ENCODE peak calls at places on chromosomes 5 and 9, in four cellular contexts. M, J, S and N are unnamed samples.

GRCh38 chr5:78633710-78634109 is 14.9 kb downstream of the LHFPL2 start:
- DNase-seq in M (no peak), S (no peak), J (no peak), N (no peak)

GRCh38 chr5:128579669-128580068 is 41.6 kb upstream of the FBN2 start:
- DNase-seq in J (no peak), M (no peak), S (no peak), N (no peak)

GRCh38 chr9:109342878-109343277 is 22.0 kb upstream of the EPB41L4B start:
- DNase-seq in M (no peak), S (no peak), J (no peak), N (no peak)

GRCh38 chr5:149930060-149930753 is 14.4 kb downstream of the PDE6A start:
- DNase-seq in S (no peak), M (no peak), J (no peak), N (no peak)

GRCh38 chr9:84261082-84261746 is 79.3 kb downstream of the SLC28A3 start:
- DNase-seq in M (peak; percentile 50), J (peak; percentile 40), S (peak; percentile 64), N (peak; percentile 93)

GRCh38 chr5:32278403-32278802 is 34.3 kb downstream of the MTMR12 start:
- DNase-seq in J (no peak), S (no peak), M (no peak), N (no peak)

GRCh38 chr5:76386360-76386759 is 16.7 kb upstream of the IQGAP2 start:
- DNase-seq in M (no peak), S (no peak), J (no peak), N (no peak)

GRCh38 chr5:159286420-159287035 is 23.4 kb downstream of the UBLCP1 start:
- DNase-seq in S (no peak), J (no peak), M (peak; percentile 5), N (peak; percentile 64)

GRCh38 chr5:173291722-173292658 is 36.2 kb downstream of the STC2 start:
- DNase-seq in S (no peak), M (no peak), J (peak; percentile 37), N (peak; percentile 59)

GRCh38 chr5:83776437-83777031 is 55.9 kb upstream of the HAPLN1 start:
- DNase-seq in J (no peak), S (no peak), M (no peak), N (no peak)

GRCh38 chr5:168020522-168021294 is 270.7 kb upstream of the WWC1 start:
- DNase-seq in J (no peak), M (no peak), S (no peak), N (no peak)

GRCh38 chr5:173792781-173793547 is 95.2 kb upstream of the CPEB4 start:
- DNase-seq in S (no peak), M (peak; percentile 19), J (no peak), N (no peak)

GRCh38 chr5:100131161-100131560 is 404.0 kb upstream of the FAM174A start:
- DNase-seq in M (no peak), S (no peak), J (no peak), N (no peak)

GRCh38 chr9:132485454-132485853 is 75.4 kb downstream of the CFAP77 start:
- DNase-seq in S (no peak), M (no peak), J (no peak), N (no peak)

GRCh38 chr5:443239-444151 is 519 bp downstream of the EXOC3 start:
- DNase-seq in S (peak; percentile 84), J (no peak), M (no peak), N (no peak)

GRCh38 chr5:159402328-159402727 is 72.0 kb upstream of the IL12B start:
- DNase-seq in J (no peak), S (no peak), M (no peak), N (no peak)

GRCh38 chr9:69916950-69917349 is 96.3 kb downstream of the CFAP95 start:
- DNase-seq in S (no peak), J (no peak), M (no peak), N (no peak)

GRCh38 chr5:74526111-74526510 is 114.4 kb downstream of the ENC1 start:
- DNase-seq in M (no peak), J (no peak), S (no peak), N (no peak)

GRCh38 chr9:72169185-72169584 is 19.9 kb downstream of the GDA start:
- DNase-seq in J (no peak), M (no peak), S (no peak), N (no peak)

GRCh38 chr9:8653855-8654254 is 854.3 kb upstream of the DMAC1 start:
- DNase-seq in J (no peak), M (no peak), S (no peak), N (no peak)

GRCh38 chr9:121220996-121221671 is 19.5 kb upstream of the RAB14 start:
- DNase-seq in J (no peak), M (no peak), S (no peak), N (peak; percentile 79)

GRCh38 chr5:168324864-168325615 is 33.6 kb downstream of the WWC1 start:
- DNase-seq in J (no peak), M (peak; percentile 10), S (no peak), N (no peak)

GRCh38 chr5:110053205-110053604 is 363.5 kb downstream of the MAN2A1 start:
- DNase-seq in M (no peak), J (no peak), S (no peak), N (no peak)

GRCh38 chr5:133941456-133942196 is 26.8 kb downstream of the C5orf15 start:
- DNase-seq in J (no peak), M (no peak), S (no peak), N (no peak)

GRCh38 chr5:9653811-9654210 is 23.7 kb upstream of the TAS2R1 start:
- DNase-seq in J (no peak), M (no peak), S (no peak), N (no peak)

GRCh38 chr9:116264361-116264760 is 110.8 kb downstream of the PAPPA start:
- DNase-seq in S (no peak), J (no peak), M (no peak), N (no peak)

GRCh38 chr5:170216262-170216864 is 16.4 kb upstream of the C5orf58 start:
- DNase-seq in S (peak; percentile 17), M (peak; percentile 29), J (no peak), N (peak; percentile 76)

GRCh38 chr5:175104682-175105081 is 339.3 kb downstream of the DRD1 start:
- DNase-seq in J (no peak), S (no peak), M (no peak), N (no peak)

GRCh38 chr9:92911496-92912475 is 33.9 kb upstream of the ZNF484 start:
- DNase-seq in S (no peak), J (no peak), M (peak; percentile 7), N (no peak)

GRCh38 chr5:80245986-80246781 is 9.7 kb downstream of the SERINC5 start:
- DNase-seq in J (no peak), M (peak; percentile 69), S (no peak), N (peak; percentile 88)

GRCh38 chr5:137316346-137316736 is 182.8 kb downstream of the SPOCK1 start:
- DNase-seq in S (no peak), J (no peak), M (no peak), N (no peak)

GRCh38 chr5:168366124-168366523 is 74.7 kb downstream of the WWC1 start:
- DNase-seq in S (no peak), J (no peak), M (no peak), N (no peak)

GRCh38 chr5:532521-533242 is 8.4 kb upstream of the SLC9A3 start:
- DNase-seq in J (no peak), M (peak; percentile 40), S (no peak), N (no peak)

GRCh38 chr5:123156577-123157296 is 67.7 kb downstream of the PRDM6 start:
- DNase-seq in J (no peak), S (no peak), M (no peak), N (no peak)

GRCh38 chr5:33612386-33612785 is 171.6 kb downstream of the TARS1 start:
- DNase-seq in S (no peak), J (no peak), M (no peak), N (no peak)
- TF ChIP-seq EZH2 in S (no peak), J (no peak), M (no peak), N (no peak)

DNA sequence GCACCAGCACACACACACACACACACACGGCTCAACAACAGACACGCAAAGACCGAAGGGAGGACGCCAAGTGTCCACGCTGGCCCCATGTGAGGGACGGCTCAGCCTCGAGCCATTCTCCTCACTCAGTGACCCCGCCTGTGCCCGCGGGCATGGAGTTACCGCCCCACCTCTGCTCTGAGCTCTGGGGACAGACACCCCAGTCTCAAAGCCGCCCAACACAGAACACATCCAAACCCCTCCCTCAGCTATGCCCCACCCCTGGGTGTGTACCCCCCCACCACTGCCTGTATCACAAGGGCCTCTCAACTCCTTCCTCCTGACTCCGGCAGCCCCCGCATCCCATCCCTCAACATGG is 81.2 kb downstream of the CAMSAP1 start:
- DNase-seq in J (no peak), S (no peak), M (no peak), N (no peak)
- TF ChIP-seq JUNB in J (no peak), S (no peak), M (no peak), N (no peak)

GRCh38 chr9:98057095-98057799 is 715 bp downstream of the NANS start:
- DNase-seq in J (no peak), S (no peak), M (peak; percentile 15), N (peak; percentile 30)
- TF ChIP-seq EZH2 in J (no peak), S (no peak), M (no peak), N (no peak)

DNA sequence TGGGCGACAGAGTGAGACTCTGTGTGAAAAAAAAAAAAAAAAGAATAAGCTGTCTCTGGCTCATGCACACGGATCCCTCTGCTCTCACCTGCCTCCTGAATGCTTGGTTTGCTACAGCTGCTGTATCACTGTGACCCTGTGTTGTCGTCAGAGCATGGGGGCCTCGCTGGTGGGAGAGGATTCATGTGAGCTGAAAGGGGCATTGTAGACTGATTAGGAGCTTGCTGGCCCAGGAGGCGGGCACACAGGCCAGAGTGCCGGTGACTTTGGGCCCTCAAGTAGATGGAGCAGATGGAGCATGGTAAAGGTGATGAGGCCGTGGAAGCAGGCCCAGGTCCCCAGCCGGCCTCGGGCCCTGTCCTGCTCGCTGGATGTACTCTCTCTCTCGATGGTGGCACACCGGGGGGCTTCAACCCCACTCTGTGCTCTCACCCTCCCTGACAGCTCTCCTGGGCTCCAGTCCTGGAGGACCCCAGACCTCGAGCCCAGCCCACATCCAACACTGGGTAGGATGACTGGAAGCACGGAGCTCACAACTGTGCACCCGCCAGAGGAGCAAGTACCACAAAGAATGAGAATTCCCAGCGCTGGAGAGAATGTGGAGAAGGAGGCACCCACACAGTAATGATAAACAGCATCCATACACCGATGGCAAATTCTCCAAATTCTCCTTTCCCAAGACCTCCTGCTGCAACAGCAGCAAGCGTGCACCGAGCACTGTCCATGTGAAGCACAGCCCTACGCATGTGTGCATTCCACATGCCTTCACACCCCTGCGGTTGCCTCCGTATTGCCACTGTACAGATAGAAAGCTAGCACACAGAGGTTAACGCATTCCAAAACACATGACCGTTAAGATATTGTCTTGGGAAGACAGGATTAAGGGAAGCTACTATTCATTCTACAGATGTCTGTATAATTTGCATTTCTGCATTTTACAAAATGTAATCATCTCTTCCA is 6.9 kb downstream of the FLT4 start:
- DNase-seq in S (no peak), J (no peak), M (no peak), N (no peak)
- TF ChIP-seq JUNB in S (no peak), J (no peak), M (no peak), N (no peak)

GRCh38 chr5:146337264-146337904 is 1.3 kb upstream of the POU4F3 start:
- DNase-seq in S (no peak), M (no peak), J (no peak), N (peak; percentile 68)
- TF ChIP-seq EZH2 in S (no peak), M (no peak), J (no peak), N (peak; percentile 80)

GRCh38 chr9:137670391-137671195 is 51.8 kb downstream of the EHMT1 start:
- DNase-seq in J (no peak), S (peak; percentile 68), M (peak; percentile 85), N (peak; percentile 57)
- TF ChIP-seq JUNB in J (no peak), S (no peak), M (no peak), N (no peak)